ENCODE peak calls at places on chromosomes 3 and 15, in seven cellular contexts. One of them, this sample, is unnamed.

GRCh38 chr15:78695849-78696248 is 54.8 kb upstream of the CHRNB4 start:
- DNase-seq in heart left ventricle: peak; percentile 20
- DNase-seq in activated T-cell treated with anti-CD3 and anti-CD28 coated beads, Interleukin-2, amount 50 U/mL, for 48 hours: no peak
- DNase-seq in tibial nerve: no peak
- DNase-seq in skeletal muscle cell: no peak
- DNase-seq in AG04450: no peak
- DNase-seq in HTR-8/SVneo: no peak
- DNase-seq in this sample: no peak

GRCh38 chr3:21356402-21356801 is 394.6 kb downstream of the ZNF385D start:
- DNase-seq in HTR-8/SVneo: no peak
- DNase-seq in tibial nerve: no peak
- DNase-seq in AG04450: no peak
- DNase-seq in skeletal muscle cell: no peak
- DNase-seq in heart left ventricle: no peak
- DNase-seq in activated T-cell treated with anti-CD3 and anti-CD28 coated beads, Interleukin-2, amount 50 U/mL, for 48 hours: no peak
- DNase-seq in this sample: peak; percentile 32

GRCh38 chr3:102936511-102936910 is 501.7 kb downstream of the ZPLD1 start:
- DNase-seq in HTR-8/SVneo: no peak
- DNase-seq in activated T-cell treated with anti-CD3 and anti-CD28 coated beads, Interleukin-2, amount 50 U/mL, for 48 hours: no peak
- DNase-seq in skeletal muscle cell: no peak
- DNase-seq in tibial nerve: no peak
- DNase-seq in AG04450: no peak
- DNase-seq in heart left ventricle: no peak
- DNase-seq in this sample: peak; percentile 2

GRCh38 chr3:191641789-191642188 is 180.8 kb downstream of the PYDC2 start:
- DNase-seq in heart left ventricle: no peak
- DNase-seq in tibial nerve: no peak
- DNase-seq in skeletal muscle cell: no peak
- DNase-seq in AG04450: no peak
- DNase-seq in HTR-8/SVneo: no peak
- DNase-seq in activated T-cell treated with anti-CD3 and anti-CD28 coated beads, Interleukin-2, amount 50 U/mL, for 48 hours: no peak
- DNase-seq in this sample: no peak

GRCh38 chr3:46372492-46373359 is 2.0 kb downstream of the CCR5 start:
- DNase-seq in tibial nerve: no peak
- DNase-seq in activated T-cell treated with anti-CD3 and anti-CD28 coated beads, Interleukin-2, amount 50 U/mL, for 48 hours: no peak
- DNase-seq in skeletal muscle cell: no peak
- DNase-seq in AG04450: no peak
- DNase-seq in HTR-8/SVneo: peak; percentile 32
- DNase-seq in heart left ventricle: no peak
- DNase-seq in this sample: no peak

GRCh38 chr3:43531835-43532234 is 90.0 kb downstream of the ANO10 start:
- DNase-seq in heart left ventricle: no peak
- DNase-seq in activated T-cell treated with anti-CD3 and anti-CD28 coated beads, Interleukin-2, amount 50 U/mL, for 48 hours: no peak
- DNase-seq in skeletal muscle cell: peak; percentile 46
- DNase-seq in HTR-8/SVneo: peak; percentile 8
- DNase-seq in tibial nerve: no peak
- DNase-seq in AG04450: no peak
- DNase-seq in this sample: peak; percentile 47

GRCh38 chr3:46276497-46277099 is 34.3 kb downstream of the CCR3 start:
- DNase-seq in skeletal muscle cell: no peak
- DNase-seq in tibial nerve: peak; percentile 33
- DNase-seq in activated T-cell treated with anti-CD3 and anti-CD28 coated beads, Interleukin-2, amount 50 U/mL, for 48 hours: peak; percentile 89
- DNase-seq in HTR-8/SVneo: no peak
- DNase-seq in AG04450: no peak
- DNase-seq in heart left ventricle: peak; percentile 59
- DNase-seq in this sample: no peak

GRCh38 chr15:41487802-41488201 is 5.9 kb upstream of the ITPKA start:
- DNase-seq in skeletal muscle cell: no peak
- DNase-seq in HTR-8/SVneo: no peak
- DNase-seq in heart left ventricle: no peak
- DNase-seq in activated T-cell treated with anti-CD3 and anti-CD28 coated beads, Interleukin-2, amount 50 U/mL, for 48 hours: peak; percentile 72
- DNase-seq in AG04450: no peak
- DNase-seq in tibial nerve: no peak
- DNase-seq in this sample: no peak

GRCh38 chr3:174243194-174243593 is 615.9 kb upstream of the NAALADL2 start:
- DNase-seq in activated T-cell treated with anti-CD3 and anti-CD28 coated beads, Interleukin-2, amount 50 U/mL, for 48 hours: no peak
- DNase-seq in heart left ventricle: no peak
- DNase-seq in AG04450: no peak
- DNase-seq in skeletal muscle cell: no peak
- DNase-seq in tibial nerve: no peak
- DNase-seq in HTR-8/SVneo: no peak
- DNase-seq in this sample: no peak

GRCh38 chr3:172630316-172630715 is 80.6 kb downstream of the NCEH1 start:
- DNase-seq in HTR-8/SVneo: no peak
- DNase-seq in AG04450: no peak
- DNase-seq in skeletal muscle cell: no peak
- DNase-seq in activated T-cell treated with anti-CD3 and anti-CD28 coated beads, Interleukin-2, amount 50 U/mL, for 48 hours: no peak
- DNase-seq in tibial nerve: no peak
- DNase-seq in heart left ventricle: no peak
- DNase-seq in this sample: no peak

GRCh38 chr15:29449136-29449535 is 179.5 kb upstream of the NSMCE3 start:
- DNase-seq in tibial nerve: no peak
- DNase-seq in AG04450: no peak
- DNase-seq in activated T-cell treated with anti-CD3 and anti-CD28 coated beads, Interleukin-2, amount 50 U/mL, for 48 hours: no peak
- DNase-seq in heart left ventricle: no peak
- DNase-seq in HTR-8/SVneo: no peak
- DNase-seq in skeletal muscle cell: no peak
- DNase-seq in this sample: no peak

GRCh38 chr3:59839810-59840515 is 790.1 kb upstream of the CFAP20DC start:
- DNase-seq in activated T-cell treated with anti-CD3 and anti-CD28 coated beads, Interleukin-2, amount 50 U/mL, for 48 hours: peak; percentile 29
- DNase-seq in tibial nerve: no peak
- DNase-seq in heart left ventricle: no peak
- DNase-seq in AG04450: no peak
- DNase-seq in skeletal muscle cell: no peak
- DNase-seq in HTR-8/SVneo: no peak
- DNase-seq in this sample: no peak

GRCh38 chr15:40098489-40099261 is 10.0 kb downstream of the BMF start:
- DNase-seq in heart left ventricle: peak; percentile 79
- DNase-seq in HTR-8/SVneo: peak; percentile 91
- DNase-seq in skeletal muscle cell: no peak
- DNase-seq in activated T-cell treated with anti-CD3 and anti-CD28 coated beads, Interleukin-2, amount 50 U/mL, for 48 hours: peak; percentile 83
- DNase-seq in AG04450: peak; percentile 93
- DNase-seq in tibial nerve: peak; percentile 67
- DNase-seq in this sample: peak; percentile 49

GRCh38 chr3:102614580-102614979 is 179.8 kb downstream of the ZPLD1 start:
- DNase-seq in AG04450: no peak
- DNase-seq in activated T-cell treated with anti-CD3 and anti-CD28 coated beads, Interleukin-2, amount 50 U/mL, for 48 hours: no peak
- DNase-seq in heart left ventricle: no peak
- DNase-seq in tibial nerve: no peak
- DNase-seq in HTR-8/SVneo: no peak
- DNase-seq in skeletal muscle cell: no peak
- DNase-seq in this sample: no peak

GRCh38 chr3:65855370-65856100 is 183.2 kb downstream of the MAGI1 start:
- DNase-seq in skeletal muscle cell: peak; percentile 36
- DNase-seq in activated T-cell treated with anti-CD3 and anti-CD28 coated beads, Interleukin-2, amount 50 U/mL, for 48 hours: no peak
- DNase-seq in HTR-8/SVneo: no peak
- DNase-seq in tibial nerve: no peak
- DNase-seq in heart left ventricle: no peak
- DNase-seq in AG04450: no peak
- DNase-seq in this sample: no peak

GRCh38 chr15:71526061-71526460 is 284.3 kb upstream of the NR2E3 start:
- DNase-seq in AG04450: peak; percentile 7
- DNase-seq in HTR-8/SVneo: no peak
- DNase-seq in tibial nerve: no peak
- DNase-seq in activated T-cell treated with anti-CD3 and anti-CD28 coated beads, Interleukin-2, amount 50 U/mL, for 48 hours: no peak
- DNase-seq in heart left ventricle: no peak
- DNase-seq in skeletal muscle cell: no peak
- DNase-seq in this sample: no peak

GRCh38 chr15:68644088-68644904 is 65.5 kb downstream of the CORO2B start:
- DNase-seq in skeletal muscle cell: peak; percentile 53
- DNase-seq in AG04450: peak; percentile 26
- DNase-seq in heart left ventricle: no peak
- DNase-seq in activated T-cell treated with anti-CD3 and anti-CD28 coated beads, Interleukin-2, amount 50 U/mL, for 48 hours: no peak
- DNase-seq in tibial nerve: no peak
- DNase-seq in HTR-8/SVneo: no peak
- DNase-seq in this sample: no peak

GRCh38 chr3:183540501-183541234 is 14.8 kb downstream of the KLHL6 start:
- DNase-seq in tibial nerve: no peak
- DNase-seq in HTR-8/SVneo: no peak
- DNase-seq in AG04450: no peak
- DNase-seq in skeletal muscle cell: no peak
- DNase-seq in activated T-cell treated with anti-CD3 and anti-CD28 coated beads, Interleukin-2, amount 50 U/mL, for 48 hours: no peak
- DNase-seq in heart left ventricle: no peak
- DNase-seq in this sample: no peak

GRCh38 chr3:57100046-57100695 is 39.7 kb downstream of the SPATA12 start:
- DNase-seq in skeletal muscle cell: peak; percentile 26
- DNase-seq in tibial nerve: peak; percentile 93
- DNase-seq in AG04450: peak; percentile 51
- DNase-seq in activated T-cell treated with anti-CD3 and anti-CD28 coated beads, Interleukin-2, amount 50 U/mL, for 48 hours: peak; percentile 75
- DNase-seq in heart left ventricle: peak; percentile 62
- DNase-seq in HTR-8/SVneo: peak; percentile 67
- DNase-seq in this sample: peak; percentile 30

GRCh38 chr3:156093966-156094365 is 26.4 kb upstream of the KCNAB1 start:
- DNase-seq in activated T-cell treated with anti-CD3 and anti-CD28 coated beads, Interleukin-2, amount 50 U/mL, for 48 hours: no peak
- DNase-seq in skeletal muscle cell: no peak
- DNase-seq in tibial nerve: no peak
- DNase-seq in AG04450: no peak
- DNase-seq in heart left ventricle: no peak
- DNase-seq in HTR-8/SVneo: no peak
- DNase-seq in this sample: no peak

GRCh38 chr3:107220538-107220937 is 156.7 kb upstream of the CCDC54 start:
- DNase-seq in HTR-8/SVneo: no peak
- DNase-seq in skeletal muscle cell: no peak
- DNase-seq in activated T-cell treated with anti-CD3 and anti-CD28 coated beads, Interleukin-2, amount 50 U/mL, for 48 hours: no peak
- DNase-seq in AG04450: no peak
- DNase-seq in tibial nerve: no peak
- DNase-seq in heart left ventricle: no peak
- DNase-seq in this sample: no peak

GRCh38 chr3:9352917-9353823 is 9.7 kb upstream of the THUMPD3 start:
- DNase-seq in activated T-cell treated with anti-CD3 and anti-CD28 coated beads, Interleukin-2, amount 50 U/mL, for 48 hours: peak; percentile 59
- DNase-seq in skeletal muscle cell: no peak
- DNase-seq in HTR-8/SVneo: peak; percentile 77
- DNase-seq in heart left ventricle: peak; percentile 68
- DNase-seq in tibial nerve: peak; percentile 70
- DNase-seq in AG04450: no peak
- DNase-seq in this sample: no peak

GRCh38 chr3:59006791-59007517 is 42.9 kb downstream of the CFAP20DC start:
- DNase-seq in heart left ventricle: peak; percentile 22
- DNase-seq in tibial nerve: no peak
- DNase-seq in AG04450: peak; percentile 47
- DNase-seq in activated T-cell treated with anti-CD3 and anti-CD28 coated beads, Interleukin-2, amount 50 U/mL, for 48 hours: no peak
- DNase-seq in skeletal muscle cell: peak; percentile 32
- DNase-seq in HTR-8/SVneo: no peak
- DNase-seq in this sample: no peak

GRCh38 chr3:17645074-17645698 is 97.2 kb downstream of the TBC1D5 start:
- DNase-seq in HTR-8/SVneo: peak; percentile 8
- DNase-seq in tibial nerve: peak; percentile 69
- DNase-seq in activated T-cell treated with anti-CD3 and anti-CD28 coated beads, Interleukin-2, amount 50 U/mL, for 48 hours: no peak
- DNase-seq in skeletal muscle cell: peak; percentile 51
- DNase-seq in heart left ventricle: no peak
- DNase-seq in AG04450: peak; percentile 36
- DNase-seq in this sample: no peak

This sample was measured in HS-5.